ENCODE peak calls at places on chromosomes 13 and 19, in five cellular contexts. O is H7; F is CD8-positive, alpha-beta memory T cell; W is AG09309; J is breast epithelium. S is an unnamed sample.

GRCh38 chr19:39506944-39507714 is 7.8 kb upstream of the SELENOV start:
- DNase-seq in O (peak; percentile 97), F (peak; percentile 23), W (no peak), J (no peak), S (no peak)

GRCh38 chr13:110397445-110397844 is 90.4 kb downstream of the COL4A2 start:
- DNase-seq in O (no peak), F (no peak), W (no peak), J (no peak), S (no peak)

GRCh38 chr19:54938906-54939305 is 8.4 kb downstream of the NLRP7 start:
- DNase-seq in O (no peak), F (no peak), W (no peak), J (no peak), S (no peak)

GRCh38 chr13:52845766-52846566 is 2.5 kb downstream of the PCDH8 start:
- DNase-seq in O (peak; percentile 90), F (no peak), W (no peak), J (no peak), S (no peak)

GRCh38 chr19:31232871-31233270 is 116.4 kb downstream of the TSHZ3 start:
- DNase-seq in O (no peak), F (no peak), W (peak; percentile 94), J (no peak), S (peak; percentile 74)

GRCh38 chr13:29801102-29801501 is 49.3 kb downstream of the UBL3 start:
- DNase-seq in O (no peak), F (no peak), W (no peak), J (no peak), S (no peak)

GRCh38 chr19:21398851-21399250 is 1.9 kb downstream of the ZNF493 start:
- DNase-seq in O (no peak), F (no peak), W (peak; percentile 4), J (no peak), S (no peak)

GRCh38 chr19:29678484-29679106 is 13.3 kb downstream of the PLEKHF1 start:
- DNase-seq in O (peak; percentile 49), F (no peak), W (no peak), J (no peak), S (no peak)

GRCh38 chr13:110879482-110879881 is 35.4 kb downstream of the ANKRD10 start:
- DNase-seq in O (no peak), F (no peak), W (no peak), J (no peak), S (no peak)

GRCh38 chr19:19461671-19462622 is 53.4 kb downstream of the TSSK6 start:
- DNase-seq in O (peak; percentile 99), F (peak; percentile 18), W (no peak), J (no peak), S (no peak)

GRCh38 chr13:44801990-44802389 is 187.3 kb downstream of the NUFIP1 start:
- DNase-seq in O (no peak), F (no peak), W (peak; percentile 27), J (no peak), S (peak; percentile 82)

GRCh38 chr19:48421548-48421947 is 24.2 kb upstream of the GRWD1 start:
- DNase-seq in O (peak; percentile 23), F (no peak), W (no peak), J (no peak), S (no peak)

GRCh38 chr13:29384466-29384865 is 211.0 kb downstream of the SLC7A1 start:
- DNase-seq in O (no peak), F (no peak), W (no peak), J (no peak), S (no peak)

GRCh38 chr13:113742445-113743120 is 16.4 kb upstream of the TMEM255B start:
- DNase-seq in O (no peak), F (no peak), W (no peak), J (no peak), S (no peak)

GRCh38 chr13:110559429-110559943 is 2.0 kb downstream of the RAB20 start:
- DNase-seq in O (no peak), F (no peak), W (no peak), J (peak; percentile 79), S (no peak)

GRCh38 chr19:11422163-11423068 is 3.3 kb upstream of the RGL3 start:
- DNase-seq in O (peak; percentile 93), F (peak; percentile 69), W (no peak), J (peak; percentile 78), S (no peak)

GRCh38 chr13:92991687-92992086 is 234.9 kb upstream of the GPC6 start:
- DNase-seq in O (no peak), F (no peak), W (no peak), J (no peak), S (no peak)

GRCh38 chr13:24741016-24741662 is 22.8 kb upstream of the RNF17 start:
- DNase-seq in O (peak; percentile 57), F (no peak), W (no peak), J (no peak), S (no peak)

GRCh38 chr13:108156749-108157148 is 58.6 kb downstream of the LIG4 start:
- DNase-seq in O (no peak), F (no peak), W (no peak), J (no peak), S (no peak)

GRCh38 chr19:32550666-32551065 is 30.3 kb upstream of the PDCD5 start:
- DNase-seq in O (no peak), F (no peak), W (no peak), J (no peak), S (no peak)

GRCh38 chr19:389246-389934 is 19.6 kb downstream of the C2CD4C start:
- DNase-seq in O (peak; percentile 66), F (no peak), W (no peak), J (no peak), S (no peak)

GRCh38 chr19:35119091-35119490 is 3.5 kb downstream of the FXYD3 start:
- DNase-seq in O (peak; percentile 74), F (no peak), W (no peak), J (no peak), S (no peak)

GRCh38 chr19:55333870-55334269 is 5.8 kb upstream of the KMT5C start:
- DNase-seq in O (peak; percentile 9), F (no peak), W (no peak), J (no peak), S (no peak)

GRCh38 chr13:33610471-33611015 is 207.4 kb upstream of the RFC3 start:
- DNase-seq in O (peak; percentile 77), F (peak; percentile 46), W (no peak), J (no peak), S (no peak)

GRCh38 chr19:10180459-10180858 is 14.3 kb downstream of the DNMT1 start:
- DNase-seq in O (no peak), F (no peak), W (no peak), J (no peak), S (no peak)

GRCh38 chr13:20136781-20137703 is 23.8 kb downstream of the GJA3 start:
- DNase-seq in O (peak; percentile 91), F (no peak), W (no peak), J (no peak), S (no peak)

GRCh38 chr13:31236211-31236786 is 36.5 kb downstream of the B3GLCT start:
- DNase-seq in O (peak; percentile 57), F (no peak), W (peak; percentile 35), J (no peak), S (no peak)

GRCh38 chr13:59963383-59963782 is 200.3 kb downstream of the DIAPH3 start:
- DNase-seq in O (peak; percentile 5), F (no peak), W (no peak), J (no peak), S (no peak)

GRCh38 chr19:13017306-13018036 is 22.2 kb downstream of the NFIX start:
- DNase-seq in O (peak; percentile 75), F (no peak), W (no peak), J (no peak), S (no peak)
- H3K4me3 ChIP-seq in O (no peak overlapping the region), F (no peak overlapping the region), W (no peak overlapping the region), J (peak overlapping the region; percentile 57), S (no peak overlapping the region)

GRCh38 chr19:3061214-3062161 is 807 bp downstream of the TLE5 start:
- DNase-seq in O (peak; percentile 87), F (peak; percentile 65), W (no peak), J (no peak), S (no peak)

GRCh38 chr19:3060852-3061182 is 1.5 kb downstream of the TLE5 start:
- DNase-seq in O (no peak), F (no peak), W (no peak), J (no peak), S (no peak)

GRCh38 chr19:3058009-3058820 is 4.1 kb downstream of the TLE5 start:
- DNase-seq in O (peak; percentile 44), F (no peak), W (no peak), J (no peak), S (no peak)

GRCh38 chr19:3058821-3059314 is 3.4 kb downstream of the TLE5 start:
- DNase-seq in O (no peak), F (no peak), W (no peak), J (no peak), S (no peak)

GRCh38 chr19:3059653-3060052 is 2.6 kb downstream of the TLE5 start:
- DNase-seq in O (no peak), F (no peak), W (no peak), J (no peak), S (no peak)
- H3K4me3 ChIP-seq in O (no peak overlapping the region), F (peak overlapping the region; percentile 59), W (no peak overlapping the region), J (no peak overlapping the region), S (no peak overlapping the region)

GRCh38 chr19:4759388-4760284 is 31.9 kb upstream of the FEM1A start:
- DNase-seq in O (peak; percentile 100), F (peak; percentile 54), W (peak; percentile 21), J (peak; percentile 81), S (peak; percentile 47)
- H3K4me3 ChIP-seq in O (peak overlapping the region; percentile 24), F (peak overlapping the region; percentile 34), W (peak overlapping the region; percentile 40), J (peak overlapping the region; percentile 63), S (peak overlapping the region; percentile 32)

DNA sequence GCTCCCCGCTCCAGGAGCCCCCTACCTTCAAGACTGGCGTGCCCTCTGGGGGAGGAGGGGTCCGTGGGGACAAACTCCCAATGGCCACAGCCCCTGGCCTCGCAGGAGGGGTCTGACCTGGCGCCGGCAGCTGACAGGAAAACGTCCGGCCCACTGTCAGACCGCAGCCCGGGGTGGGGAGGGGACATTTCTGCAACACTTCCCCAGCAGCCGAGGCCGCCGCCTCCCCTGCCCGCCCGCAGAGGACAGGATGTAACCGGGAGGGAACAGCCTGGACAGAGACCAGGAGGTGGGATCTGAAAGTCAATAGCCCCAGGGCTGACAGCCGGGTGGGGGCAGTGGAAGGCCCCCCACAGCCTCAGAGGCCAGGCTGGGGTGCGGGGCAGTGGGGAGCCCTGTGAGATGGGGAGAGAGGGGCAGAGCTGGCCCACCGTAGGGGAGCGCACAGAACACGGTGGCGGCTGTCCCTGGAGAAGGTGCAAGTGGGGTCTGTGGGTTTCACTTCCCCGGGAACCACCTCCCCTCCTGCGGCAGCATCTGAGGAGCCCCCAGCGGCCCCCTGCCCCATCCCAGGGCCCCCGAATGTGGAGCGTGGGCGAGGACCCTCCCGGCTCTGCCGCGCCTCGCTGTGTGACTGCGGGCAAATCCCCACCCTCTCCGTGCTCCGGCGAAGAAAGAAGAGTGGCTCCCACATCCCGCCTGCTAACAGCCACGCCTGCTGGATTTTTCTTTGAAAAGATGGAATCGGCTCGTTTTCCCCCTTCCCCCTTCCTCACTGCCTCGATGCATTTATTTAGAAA is at the start of gene PEAK3:
- DNase-seq in O (peak; percentile 90), F (no peak), W (no peak), J (no peak), S (no peak)
- H3K4me3 ChIP-seq in O (peak within 1 kb of the TSS; percentile 45), F (peak within 1 kb of the TSS; percentile 22), W (no peak within 1 kb of the TSS), J (peak within 1 kb of the TSS; percentile 55), S (peak within 1 kb of the TSS; percentile 22)

DNA sequence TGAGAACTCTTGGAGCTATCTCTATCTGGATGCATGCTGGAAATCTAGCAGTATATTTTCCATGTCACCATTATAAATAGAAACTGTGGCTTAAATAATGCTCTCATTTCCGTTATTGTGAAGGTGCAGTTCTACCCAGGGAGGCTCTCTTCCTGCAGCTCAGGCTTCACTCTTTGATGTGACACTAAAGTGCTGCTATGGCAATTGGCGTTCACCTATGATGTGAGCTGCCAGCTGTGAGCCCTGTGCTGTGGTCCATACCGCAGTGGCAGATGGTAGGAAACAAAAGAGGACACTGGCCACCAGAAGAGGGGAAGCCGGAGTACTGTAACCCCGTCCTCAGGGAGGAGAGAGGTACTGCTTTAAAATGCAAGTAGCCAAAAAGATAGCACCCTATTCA is 40.6 kb upstream of the ZNF681 start:
- DNase-seq in O (no peak), F (peak; percentile 12), W (no peak), J (no peak), S (no peak)
- H3K4me3 ChIP-seq in O (no peak overlapping the region), F (no peak overlapping the region), W (no peak overlapping the region), J (no peak overlapping the region), S (no peak overlapping the region)

S was measured in HFF-Myc.